ENCODE peak calls at places on chromosome X, in eight cellular contexts. J, D, S, Z, B, X, V and K are unnamed samples.

GRCh38 chrX:23610491-23610890 is 56.8 kb upstream of the PRDX4 start:
- DNase-seq in J (no peak), D (no peak), S (no peak), Z (no peak), B (no peak), X (no peak), V (peak), K (no peak)

GRCh38 chrX:16610121-16610565 is 39.8 kb upstream of the S100G start:
- DNase-seq in J (no peak), D (no peak), S (no peak), Z (no peak), B (no peak), X (no peak), V (peak), K (no peak)

GRCh38 chrX:1661048-1661921 is 46.4 kb downstream of the ASMT start:
- DNase-seq in J (peak), D (no peak), S (peak), Z (no peak), B (peak), X (no peak), V (no peak), K (peak)

GRCh38 chrX:130071611-130072349 is 38.5 kb downstream of the ELF4 start:
- DNase-seq in J (no peak), D (no peak), S (no peak), Z (no peak), B (no peak), X (no peak), V (no peak), K (no peak)

GRCh38 chrX:139844163-139844562 is 88.7 kb downstream of the ATP11C start:
- DNase-seq in J (peak), D (no peak), S (no peak), Z (no peak), B (peak), X (no peak), V (no peak), K (no peak)

GRCh38 chrX:130339408-130340222 is at the start of gene SLC25A14:
- DNase-seq in J (peak), D (peak), S (peak), Z (peak), B (peak), X (peak), V (peak), K (peak)

GRCh38 chrX:7153231-7153630 is 5.3 kb upstream of the PUDP start:
- DNase-seq in J (no peak), D (no peak), S (no peak), Z (no peak), B (no peak), X (no peak), V (no peak), K (no peak)

GRCh38 chrX:153924149-153924861 is 1.8 kb downstream of the ARHGAP4 start:
- DNase-seq in J (peak), D (no peak), S (no peak), Z (no peak), B (peak), X (no peak), V (no peak), K (no peak)

GRCh38 chrX:153560000-153560399 is 38.9 kb downstream of the CCNQ start:
- DNase-seq in J (no peak), D (no peak), S (no peak), Z (no peak), B (no peak), X (no peak), V (no peak), K (no peak)

GRCh38 chrX:10566726-10567097 is 53.7 kb downstream of the MID1 start:
- DNase-seq in J (no peak), D (peak), S (no peak), Z (no peak), B (no peak), X (no peak), V (no peak), K (no peak)

GRCh38 chrX:54044877-54045328 is 630 bp upstream of the PHF8 start:
- DNase-seq in J (no peak), D (no peak), S (no peak), Z (no peak), B (no peak), X (peak), V (no peak), K (no peak)

GRCh38 chrX:54044126-54044876 is at the start of gene PHF8:
- DNase-seq in J (peak), D (peak), S (peak), Z (peak), B (peak), X (peak), V (peak), K (peak)

GRCh38 chrX:54043696-54044125 is 562 bp downstream of the PHF8 start:
- DNase-seq in J (peak), D (peak), S (peak), Z (no peak), B (peak), X (peak), V (peak), K (peak)

GRCh38 chrX:54042609-54043010 is 1.7 kb downstream of the PHF8 start:
- DNase-seq in J (peak), D (peak), S (peak), Z (no peak), B (peak), X (peak), V (peak), K (peak)

DNA sequence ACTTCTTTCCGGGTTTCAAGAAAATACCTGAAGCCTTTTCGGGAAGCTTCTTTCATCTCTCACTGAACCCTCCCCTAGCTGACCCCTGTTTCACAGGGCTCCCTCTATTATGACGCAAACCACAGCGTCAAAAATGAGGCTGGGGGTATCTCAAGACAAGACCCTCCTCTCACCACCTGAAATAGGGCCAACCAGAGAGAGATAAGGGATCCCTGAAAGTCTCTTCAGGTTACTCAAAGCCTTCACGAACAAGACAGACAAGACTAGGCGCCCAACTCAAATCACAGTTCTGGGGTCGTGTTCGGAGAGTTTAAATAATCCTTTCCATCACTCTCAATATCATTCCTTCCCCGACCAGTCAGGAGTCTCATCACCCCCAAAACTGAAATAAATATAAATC is 1.2 kb downstream of the PHF8 start:
- DNase-seq in J (no peak), D (no peak), S (no peak), Z (no peak), B (peak), X (no peak), V (no peak), K (no peak)
- TF ChIP-seq CTCF in J (no peak), D (no peak), S (no peak), Z (no peak), B (no peak), X (no peak), V (no peak), K (no peak)

DNA sequence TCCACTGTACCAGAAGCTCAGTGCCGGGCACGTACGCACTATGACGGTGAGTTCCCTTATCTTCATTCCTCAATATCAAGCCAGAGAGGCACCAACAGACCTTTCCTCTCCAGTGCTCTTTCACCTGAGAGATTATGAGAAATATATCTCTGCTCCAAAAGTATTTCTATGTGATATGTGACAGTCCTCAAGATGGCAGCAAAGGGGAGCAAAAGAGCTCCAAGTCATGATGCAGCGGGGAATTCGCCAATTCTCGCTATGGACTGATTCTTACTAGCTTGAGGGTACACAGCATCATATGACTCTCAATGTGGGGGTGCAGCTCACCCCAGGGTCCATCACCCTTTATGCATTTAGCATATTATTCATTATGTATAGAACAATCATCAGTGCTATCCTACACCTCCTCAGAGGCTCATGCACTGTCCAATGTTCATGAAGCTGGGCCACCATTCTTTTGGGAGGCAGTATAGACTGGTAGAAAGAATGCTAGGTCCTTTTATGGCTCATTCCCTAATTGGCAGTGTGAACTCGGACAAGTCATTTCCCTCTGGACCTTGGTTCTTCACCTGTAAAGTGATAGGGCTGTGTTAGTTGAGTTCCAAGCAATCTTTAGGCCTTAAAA is 12.8 kb upstream of the IQSEC2 start:
- DNase-seq in J (no peak), D (no peak), S (no peak), Z (no peak), B (no peak), X (no peak), V (no peak), K (no peak)
- TF ChIP-seq CTCF in J (no peak), D (no peak), S (no peak), Z (no peak), B (no peak), X (peak), V (no peak), K (peak)

GRCh38 chrX:30196322-30196721 is 19.0 kb upstream of the MAGEB2 start:
- DNase-seq in J (peak), D (no peak), S (no peak), Z (no peak), B (peak), X (peak), V (no peak), K (no peak)
- TF ChIP-seq CTCF in J (no peak), D (no peak), S (no peak), Z (no peak), B (no peak), X (peak), V (no peak), K (no peak)

DNA sequence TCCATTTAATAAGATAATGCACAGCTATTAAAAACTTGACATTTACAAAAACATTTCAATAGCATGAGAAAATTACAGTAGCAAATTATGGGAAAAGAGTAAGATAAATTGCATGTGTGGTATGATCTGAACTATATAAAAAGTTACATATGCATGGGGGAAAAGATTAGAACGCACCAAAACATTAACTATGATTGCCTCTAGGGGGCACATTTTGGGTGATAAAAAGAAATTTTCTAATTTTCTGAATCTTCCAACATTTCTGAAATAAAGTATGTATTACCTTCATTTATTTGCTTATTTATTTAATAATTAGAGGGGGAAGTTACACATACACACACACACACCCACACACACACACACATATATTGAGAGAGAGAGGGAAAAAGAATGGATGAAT is 19.6 kb upstream of the KDM5C start:
- DNase-seq in J (no peak), D (no peak), S (no peak), Z (no peak), B (no peak), X (no peak), V (no peak), K (no peak)
- TF ChIP-seq CTCF in J (no peak), D (peak), S (no peak), Z (no peak), B (no peak), X (peak), V (peak), K (peak)

DNA sequence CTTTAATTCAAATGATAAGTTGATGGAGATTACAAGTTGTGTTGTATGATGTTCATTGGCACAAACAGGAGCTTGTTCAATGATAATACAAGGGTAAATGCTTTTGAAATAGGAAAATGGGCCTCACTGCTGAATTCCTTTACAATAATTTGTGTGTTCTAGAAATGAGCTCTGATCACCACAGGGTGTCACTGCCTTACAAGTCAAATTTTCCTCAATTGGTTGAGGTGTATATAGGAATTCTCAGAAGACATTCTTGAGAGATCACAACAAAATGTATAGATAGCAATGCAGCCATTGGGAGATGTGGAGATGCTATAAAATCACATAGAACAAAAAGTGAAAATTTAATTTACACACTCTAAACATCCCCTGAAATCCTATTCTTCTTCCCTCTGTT is 49.6 kb downstream of the KLF8 start:
- DNase-seq in J (no peak), D (peak), S (no peak), Z (no peak), B (peak), X (peak), V (no peak), K (no peak)
- TF ChIP-seq CTCF in J (no peak), D (no peak), S (no peak), Z (no peak), B (no peak), X (peak), V (peak), K (no peak)

GRCh38 chrX:78514852-78515251 is 144.3 kb downstream of the RTL3 start:
- DNase-seq in J (peak), D (no peak), S (peak), Z (no peak), B (peak), X (no peak), V (peak), K (no peak)
- TF ChIP-seq CTCF in J (no peak), D (no peak), S (no peak), Z (no peak), B (no peak), X (peak), V (no peak), K (no peak)

GRCh38 chrX:19388064-19388679 is 44.4 kb downstream of the PDHA1 start:
- DNase-seq in J (no peak), D (no peak), S (no peak), Z (no peak), B (no peak), X (no peak), V (no peak), K (no peak)

GRCh38 chrX:19389217-19389616 is 45.5 kb downstream of the PDHA1 start:
- DNase-seq in J (no peak), D (no peak), S (no peak), Z (no peak), B (no peak), X (no peak), V (no peak), K (no peak)

GRCh38 chrX:19382500-19383145 is 38.9 kb downstream of the PDHA1 start:
- DNase-seq in J (peak), D (peak), S (peak), Z (peak), B (peak), X (peak), V (no peak), K (peak)

GRCh38 chrX:19388741-19389140 is 45.0 kb downstream of the PDHA1 start:
- DNase-seq in J (no peak), D (no peak), S (no peak), Z (no peak), B (no peak), X (no peak), V (no peak), K (no peak)

DNA sequence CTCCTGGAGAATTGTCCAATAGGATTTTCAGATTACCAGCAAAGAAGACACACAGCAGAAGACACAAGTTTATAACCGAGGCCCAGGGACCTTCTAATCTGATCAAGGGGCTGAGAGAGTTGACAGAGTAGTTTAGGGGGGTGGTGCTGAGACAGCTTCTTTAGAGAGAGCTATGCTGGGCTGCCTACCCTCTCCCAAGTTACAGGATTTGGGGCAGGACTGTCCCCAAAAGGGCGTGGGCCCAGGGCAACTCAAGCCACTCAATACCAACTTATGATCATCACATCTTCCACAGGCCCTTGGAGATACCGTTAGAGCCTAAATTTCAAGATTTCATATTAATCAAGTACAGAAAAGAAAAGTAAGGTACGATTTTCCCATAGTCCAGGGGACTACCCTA is 43.0 kb downstream of the PDHA1 start:
- DNase-seq in J (no peak), D (no peak), S (no peak), Z (no peak), B (no peak), X (no peak), V (no peak), K (no peak)
- TF ChIP-seq CTCF in J (no peak), D (no peak), S (no peak), Z (no peak), B (no peak), X (no peak), V (no peak), K (no peak)

GRCh38 chrX:68918202-68918601 is 89.4 kb downstream of the EFNB1 start:
- DNase-seq in J (no peak), D (no peak), S (no peak), Z (no peak), B (no peak), X (no peak), V (no peak), K (no peak)
- TF ChIP-seq CTCF in J (no peak), D (no peak), S (no peak), Z (no peak), B (no peak), X (no peak), V (no peak), K (no peak)

GRCh38 chrX:41293269-41293668 is 40.7 kb upstream of the DDX3X start:
- DNase-seq in J (no peak), D (no peak), S (peak), Z (no peak), B (peak), X (no peak), V (no peak), K (no peak)
- TF ChIP-seq CTCF in J (no peak), D (no peak), S (peak), Z (no peak), B (no peak), X (peak), V (no peak), K (no peak)

GRCh38 chrX:133415276-133416105 is at the start of gene GPC4:
- DNase-seq in J (peak), D (peak), S (peak), Z (peak), B (no peak), X (peak), V (peak), K (peak)
- TF ChIP-seq CTCF in J (no peak), D (no peak), S (no peak), Z (no peak), B (no peak), X (no peak), V (no peak), K (no peak)